ENCODE peak calls at places on chromosomes 13 and 19, in seven cellular contexts. P is K562, F is HCT116, T is GM12878, D is H1, B is HepG2, J is endothelial cell of umbilical vein. M is an unnamed sample.

GRCh38 chr13:103883152-103883551 is 816.9 kb upstream of the SLC10A2 start:
- DNase-seq in B (peak), T (no peak), F (peak), J (peak), P (no peak), D (peak), M (no peak)

GRCh38 chr19:11067356-11068113 is 21.7 kb upstream of the LDLR start:
- DNase-seq in B (no peak), F (no peak), J (no peak), T (no peak), P (no peak), D (no peak), M (no peak)

GRCh38 chr19:49712397-49712859 is 21.5 kb downstream of the CPT1C start:
- DNase-seq in F (peak), J (no peak), B (peak), D (peak), T (no peak), P (peak), M (no peak)

GRCh38 chr19:45098521-45099464 is 5.8 kb downstream of the PPP1R37 start:
- DNase-seq in P (no peak), J (peak), D (no peak), F (no peak), B (peak), T (no peak), M (no peak)

GRCh38 chr19:10858204-10858828 is 10.1 kb downstream of the C19orf38 start:
- DNase-seq in T (no peak), P (peak), F (no peak), B (no peak), J (peak), D (peak), M (no peak)

GRCh38 chr19:10292206-10292788 is 2.5 kb downstream of the ICAM5 start:
- DNase-seq in D (peak), J (peak), F (peak), P (peak), B (peak), T (no peak), M (no peak)

GRCh38 chr19:18202759-18203407 is 959 bp downstream of the RAB3A start:
- DNase-seq in F (no peak), P (peak), B (no peak), T (no peak), D (peak), J (no peak), M (no peak)

GRCh38 chr19:56133858-56134654 is 7.0 kb upstream of the ZNF444 start:
- DNase-seq in B (no peak), P (peak), D (no peak), F (no peak), J (no peak), T (no peak), M (peak)

GRCh38 chr19:43229315-43229714 is 23.9 kb upstream of the PSG4 start:
- DNase-seq in F (peak), B (peak), J (no peak), T (no peak), D (no peak), P (peak), M (no peak)

GRCh38 chr13:80664930-80665329 is 324.0 kb upstream of the SPRY2 start:
- DNase-seq in T (no peak), J (peak), B (no peak), D (no peak), P (no peak), F (no peak), M (no peak)

GRCh38 chr19:1169921-1170885 is 3.9 kb downstream of the SBNO2 start:
- DNase-seq in B (no peak), D (no peak), T (no peak), P (peak), F (no peak), J (no peak), M (no peak)

GRCh38 chr13:51453308-51453958 is 597 bp upstream of the INTS6 start:
- DNase-seq in B (peak), P (peak), J (no peak), T (peak), D (no peak), F (no peak), M (no peak)

GRCh38 chr13:38685974-38686571 is 804 bp upstream of the FREM2 start:
- DNase-seq in F (no peak), D (no peak), J (no peak), P (no peak), T (no peak), B (no peak), M (peak)

GRCh38 chr19:10892256-10892655 is 20.9 kb downstream of the CARM1 start:
- DNase-seq in D (no peak), F (no peak), B (no peak), J (no peak), P (no peak), T (no peak), M (no peak)

GRCh38 chr19:39539519-39540332 is at the start of gene EID2:
- DNase-seq in J (peak), D (peak), P (peak), T (peak), B (peak), F (peak), M (peak)

GRCh38 chr13:75749407-75749806 is 113.3 kb downstream of the LMO7 start:
- DNase-seq in J (no peak), D (no peak), T (no peak), F (no peak), P (no peak), B (no peak), M (no peak)

GRCh38 chr19:491146-491741 is 5.0 kb upstream of the MADCAM1 start:
- DNase-seq in P (peak), T (no peak), B (peak), J (no peak), F (no peak), D (peak), M (no peak)

GRCh38 chr19:50460161-50460765 is 16.0 kb upstream of the EMC10 start:
- DNase-seq in J (no peak), T (peak), B (peak), P (no peak), F (no peak), D (no peak), M (no peak)

GRCh38 chr19:41186971-41187883 is 5.8 kb upstream of the CYP2S1 start:
- DNase-seq in B (no peak), F (no peak), J (no peak), D (no peak), T (no peak), P (no peak), M (no peak)

GRCh38 chr19:22545751-22546150 is 88.4 kb upstream of the ZNF492 start:
- DNase-seq in F (peak), T (no peak), B (peak), J (no peak), D (peak), P (peak), M (no peak)

GRCh38 chr13:76472916-76473315 is 413.3 kb downstream of the KCTD12 start:
- DNase-seq in J (peak), F (no peak), P (no peak), T (no peak), B (no peak), D (no peak), M (no peak)

GRCh38 chr19:7637374-7638256 is 705 bp downstream of the STXBP2 start:
- DNase-seq in J (peak), P (peak), B (no peak), T (no peak), D (no peak), F (no peak), M (no peak)

GRCh38 chr13:112693831-112694497 is 4.1 kb downstream of the ATP11A start:
- DNase-seq in T (no peak), D (no peak), B (no peak), J (peak), P (no peak), F (no peak), M (no peak)

GRCh38 chr13:40579535-40579934 is 86.9 kb downstream of the FOXO1 start:
- DNase-seq in J (no peak), B (no peak), P (no peak), T (no peak), F (no peak), D (no peak), M (no peak)

GRCh38 chr13:70098669-70099068 is 9.0 kb upstream of the ATXN8OS start:
- DNase-seq in F (peak), B (no peak), T (no peak), P (no peak), D (no peak), J (peak), M (no peak)

GRCh38 chr13:38430761-38431160 is 81.1 kb downstream of the UFM1 start:
- DNase-seq in P (no peak), D (no peak), J (no peak), F (no peak), T (no peak), B (no peak), M (no peak)

GRCh38 chr19:29917911-29918310 is 24.1 kb upstream of the URI1 start:
- DNase-seq in F (no peak), T (no peak), D (no peak), J (no peak), B (no peak), P (no peak), M (no peak)

GRCh38 chr13:41216160-41216559 is 21.8 kb upstream of the KBTBD7 start:
- DNase-seq in J (peak), F (no peak), D (no peak), P (no peak), B (peak), T (no peak), M (no peak)

GRCh38 chr19:18948075-18948975 is 7.3 kb upstream of the HOMER3 start:
- DNase-seq in D (no peak), T (no peak), F (no peak), B (no peak), J (no peak), P (no peak), M (no peak)

GRCh38 chr19:18408053-18408476 is 10.6 kb upstream of the LRRC25 start:
- DNase-seq in B (no peak), J (no peak), D (peak), T (peak), F (no peak), P (peak), M (no peak)

GRCh38 chr13:113855931-113856715 is 7.8 kb downstream of the GAS6 start:
- DNase-seq in F (no peak), J (no peak), P (no peak), B (no peak), T (no peak), D (peak), M (no peak)

DNA sequence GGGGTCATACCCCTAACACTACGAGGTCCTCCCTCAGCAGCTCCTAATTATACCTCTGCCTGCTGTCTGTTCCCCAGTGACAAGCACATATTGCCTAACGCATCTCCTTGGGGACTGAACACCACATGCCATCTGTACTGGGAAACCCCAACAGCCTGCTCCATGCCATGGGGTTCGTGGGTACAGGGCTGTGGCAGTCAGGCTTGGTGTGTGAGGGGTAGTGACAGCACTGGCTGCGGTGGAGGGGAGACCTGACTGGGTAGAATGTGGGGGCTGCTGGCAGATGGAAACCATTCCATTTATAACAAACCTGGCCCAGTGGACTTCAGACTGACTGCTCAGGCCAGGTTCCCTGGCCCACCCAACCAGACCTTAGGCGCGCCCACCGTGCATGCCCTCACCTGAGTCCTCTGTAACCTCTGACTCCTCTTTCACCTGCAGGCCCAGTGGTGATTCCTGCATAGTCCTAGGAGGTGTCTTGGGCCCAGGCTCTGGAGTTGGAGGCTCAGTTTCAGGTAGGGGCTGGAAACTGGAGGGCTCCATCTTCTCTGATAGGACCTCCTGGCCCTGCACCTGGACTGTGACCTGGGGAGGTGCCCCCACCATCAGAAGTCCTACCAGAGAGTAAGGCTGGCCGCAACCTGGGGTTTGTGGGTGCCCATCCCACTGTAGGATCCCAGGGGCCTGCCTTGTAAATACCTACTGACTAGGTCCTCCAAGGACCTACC is 3.0 kb downstream of the MZF1 start:
- DNase-seq in T (no peak), P (no peak), B (no peak), J (no peak), D (no peak), F (no peak), M (no peak)
- TF ChIP-seq POLR2AphosphoS5 in T (no peak), P (no peak), B (no peak), J (no peak), D (no peak), F (no peak), M (no peak)

GRCh38 chr13:109140054-109140776 is 510.8 kb downstream of the MYO16 start:
- DNase-seq in T (no peak), P (no peak), J (no peak), B (no peak), D (no peak), F (no peak), M (no peak)
- TF ChIP-seq EZH2 in T (no peak), P (no peak), J (peak), B (no peak), D (no peak), F (no peak), M (no peak)

GRCh38 chr13:109790071-109790470 is 3.7 kb upstream of the IRS2 start:
- DNase-seq in P (no peak), B (no peak), T (no peak), D (no peak), J (no peak), F (no peak), M (no peak)

GRCh38 chr13:109792416-109793090 is 6.2 kb upstream of the IRS2 start:
- DNase-seq in B (no peak), D (no peak), F (no peak), J (no peak), P (no peak), T (no peak), M (no peak)

GRCh38 chr13:109788372-109789195 is 2.2 kb upstream of the IRS2 start:
- DNase-seq in F (no peak), J (no peak), B (no peak), P (no peak), D (no peak), T (no peak), M (no peak)

GRCh38 chr13:109789262-109789661 is 2.9 kb upstream of the IRS2 start:
- DNase-seq in B (no peak), P (no peak), J (no peak), F (no peak), D (no peak), T (no peak), M (no peak)

GRCh38 chr13:109790951-109791605 is 4.7 kb upstream of the IRS2 start:
- DNase-seq in T (no peak), B (peak), F (no peak), D (no peak), J (peak), P (peak), M (no peak)
- H3K9ac ChIP-seq in T (no peak), B (no peak), F (no peak), D (peak), J (no peak), P (no peak), M (peak)

DNA sequence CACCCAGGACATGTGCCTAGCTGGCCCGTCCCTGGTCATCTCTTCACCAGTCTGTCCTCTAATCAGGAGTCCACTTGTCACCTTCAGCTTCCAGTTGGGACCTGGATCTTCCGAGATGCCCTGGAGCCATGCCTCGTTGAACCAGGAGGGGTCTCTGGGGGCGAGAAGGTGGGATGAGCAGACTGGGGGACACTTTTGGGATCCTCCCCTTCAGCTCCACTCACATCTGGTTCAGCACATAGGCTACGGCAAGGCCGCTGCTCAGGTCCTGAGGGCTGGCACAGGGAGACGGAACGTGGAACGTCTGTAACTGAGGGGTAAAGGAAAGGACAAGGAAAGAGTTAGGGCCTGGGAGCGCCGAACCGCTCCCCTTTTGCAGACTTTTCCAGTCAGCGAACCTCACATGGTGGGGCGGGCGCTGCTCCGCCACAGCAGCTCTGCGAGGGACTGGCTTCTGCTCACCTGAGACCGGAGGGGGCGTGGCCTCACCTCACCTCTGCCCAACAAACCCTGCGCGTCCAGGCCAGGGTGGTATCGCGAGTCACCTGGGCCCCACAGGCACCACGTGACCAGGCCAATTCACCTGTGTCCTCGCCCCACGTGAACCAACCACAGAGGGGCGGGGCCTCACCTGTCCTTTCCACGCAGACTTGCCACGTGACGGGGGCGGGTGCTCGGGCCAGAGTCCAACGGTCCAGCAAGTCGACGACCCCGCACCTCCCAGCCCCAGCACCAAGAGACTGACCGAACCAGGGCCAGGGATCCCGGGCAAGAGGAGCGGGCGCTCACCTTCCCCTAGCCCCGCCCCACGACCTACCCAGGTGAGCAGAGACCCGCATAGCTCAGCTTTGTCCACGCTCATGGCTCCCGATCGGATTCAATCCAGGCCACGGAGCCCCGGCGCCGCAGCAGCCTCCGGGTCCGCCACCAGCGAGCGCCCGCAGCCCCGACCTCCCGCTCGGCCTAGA is at the start of gene HOOK2:
- DNase-seq in D (peak), J (no peak), P (no peak), F (peak), B (no peak), T (no peak), M (no peak)
- TF ChIP-seq POLR2AphosphoS5 in D (no peak), J (no peak), P (no peak), F (peak), B (peak), T (no peak), M (peak)

DNA sequence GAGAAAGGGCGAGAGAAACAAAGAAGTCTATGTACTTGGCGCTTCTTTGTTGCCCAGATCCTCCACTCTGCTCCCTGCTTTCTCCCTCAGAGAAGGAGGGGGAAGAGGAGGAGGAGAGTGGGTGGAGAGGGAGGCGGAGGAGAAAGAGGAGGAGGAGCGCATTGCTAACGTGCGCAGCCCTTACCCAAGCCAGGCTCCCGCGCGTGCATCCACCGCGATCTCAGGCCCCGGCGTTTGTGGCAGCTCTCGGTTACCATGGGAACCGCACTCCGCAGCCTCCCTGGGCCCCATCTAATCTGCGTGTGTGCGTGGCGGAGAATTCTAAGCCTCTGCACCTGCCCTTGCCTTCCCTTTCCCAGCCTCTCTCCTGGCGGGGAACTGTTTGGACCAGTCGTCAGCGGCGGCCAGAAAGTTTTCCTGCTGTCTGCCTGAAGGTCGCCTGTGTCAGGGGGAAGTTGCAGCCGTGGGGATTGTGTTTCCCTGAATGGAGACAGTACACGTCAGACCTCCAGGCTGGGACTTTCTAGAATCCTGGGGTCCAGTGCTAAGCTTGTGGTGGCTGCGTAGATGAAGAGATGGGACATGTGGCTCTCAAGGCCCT is at the start of gene ERICH6B:
- DNase-seq in P (no peak), D (peak), B (no peak), J (no peak), T (no peak), F (no peak), M (no peak)
- TF ChIP-seq EZH2 in P (no peak), D (peak), B (no peak), J (peak), T (no peak), F (no peak), M (no peak)

DNA sequence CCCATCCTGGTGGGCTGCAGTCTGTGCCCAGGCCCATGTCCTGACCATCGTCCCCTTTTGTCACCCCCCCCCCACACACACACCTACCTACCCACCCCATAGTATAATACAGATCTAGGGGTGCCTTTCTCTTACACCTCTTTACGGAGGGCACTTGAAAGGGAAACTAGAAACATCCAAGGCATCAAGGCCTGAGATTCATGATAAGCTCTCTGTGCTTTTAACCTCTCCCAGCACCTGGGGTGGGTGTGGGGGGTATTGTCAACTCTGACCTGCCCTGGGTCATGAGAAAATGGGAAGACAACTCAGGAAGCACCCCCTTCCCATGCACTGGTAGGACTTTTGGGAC is 1.6 kb downstream of the BICRA start:
- DNase-seq in J (no peak), T (no peak), P (no peak), D (no peak), B (no peak), F (no peak), M (no peak)
- H3K9ac ChIP-seq in J (peak), T (peak), P (peak), D (no peak), B (peak), F (peak), M (peak)

GRCh38 chr19:2170219-2170618 is 6.5 kb downstream of the DOT1L start:
- DNase-seq in T (no peak), F (no peak), B (no peak), P (no peak), J (no peak), D (no peak), M (no peak)
- TF ChIP-seq POLR2AphosphoS5 in T (no peak), F (no peak), B (no peak), P (no peak), J (no peak), D (no peak), M (no peak)

M was measured in SK-N-MC.